ENCODE peak calls at places on chromosome 20, in eight cellular contexts. J is IMR-90, W is cardiac muscle cell, Y is astrocyte of the spinal cord, N is fibroblast of mammary gland, K is astrocyte, T is psoas muscle, O is hepatocyte. L is an unnamed sample.

GRCh38 chr20:63321148-63321831 is 28.3 kb downstream of the COL20A1 start:
- DNase-seq in J (peak; percentile 40), W (peak; percentile 67), Y (no peak), N (peak; percentile 30), K (peak; percentile 22), T (peak; percentile 50), O (peak; percentile 52), L (no peak)

GRCh38 chr20:47444584-47444983 is 57.1 kb upstream of the NCOA3 start:
- DNase-seq in J (no peak), W (no peak), Y (no peak), N (no peak), K (no peak), T (no peak), O (no peak), L (no peak)

GRCh38 chr20:16599257-16599656 is 26.0 kb upstream of the KIF16B start:
- DNase-seq in J (no peak), W (no peak), Y (no peak), N (no peak), K (no peak), T (no peak), O (no peak), L (no peak)

GRCh38 chr20:59014680-59015389 is 4.4 kb upstream of the TUBB1 start:
- DNase-seq in J (no peak), W (no peak), Y (no peak), N (no peak), K (no peak), T (no peak), O (no peak), L (no peak)

GRCh38 chr20:19531446-19531845 is 226.6 kb upstream of the RIN2 start:
- DNase-seq in J (no peak), W (no peak), Y (no peak), N (no peak), K (no peak), T (no peak), O (no peak), L (no peak)

GRCh38 chr20:4060054-4060795 is 44.9 kb upstream of the RNF24 start:
- DNase-seq in J (no peak), W (no peak), Y (no peak), N (peak; percentile 48), K (no peak), T (peak; percentile 81), O (no peak), L (peak; percentile 62)

GRCh38 chr20:48788486-48789072 is 39.2 kb downstream of the PREX1 start:
- DNase-seq in J (no peak), W (no peak), Y (no peak), N (no peak), K (no peak), T (no peak), O (no peak), L (no peak)

GRCh38 chr20:62918830-62919229 is 7.5 kb downstream of the DIDO1 start:
- DNase-seq in J (no peak), W (no peak), Y (no peak), N (no peak), K (no peak), T (no peak), O (no peak), L (no peak)

GRCh38 chr20:11376998-11377397 is 540.7 kb upstream of the BTBD3 start:
- DNase-seq in J (peak; percentile 90), W (no peak), Y (peak; percentile 94), N (peak; percentile 49), K (peak; percentile 98), T (no peak), O (no peak), L (no peak)

GRCh38 chr20:44646641-44647274 is 4.7 kb downstream of the ADA start:
- DNase-seq in J (peak; percentile 77), W (peak; percentile 30), Y (peak; percentile 54), N (peak; percentile 46), K (peak; percentile 52), T (no peak), O (no peak), L (no peak)

GRCh38 chr20:62752181-62752670 is 43.6 kb downstream of the NTSR1 start:
- DNase-seq in J (no peak), W (no peak), Y (no peak), N (no peak), K (no peak), T (peak; percentile 22), O (no peak), L (no peak)

GRCh38 chr20:40744072-40744471 is 55.0 kb upstream of the MAFB start:
- DNase-seq in J (no peak), W (no peak), Y (no peak), N (no peak), K (no peak), T (no peak), O (no peak), L (no peak)

GRCh38 chr20:43238833-43239232 is 49.1 kb upstream of the PTPRT start:
- DNase-seq in J (no peak), W (peak; percentile 2), Y (no peak), N (no peak), K (no peak), T (no peak), O (peak; percentile 21), L (peak; percentile 6)

DNA sequence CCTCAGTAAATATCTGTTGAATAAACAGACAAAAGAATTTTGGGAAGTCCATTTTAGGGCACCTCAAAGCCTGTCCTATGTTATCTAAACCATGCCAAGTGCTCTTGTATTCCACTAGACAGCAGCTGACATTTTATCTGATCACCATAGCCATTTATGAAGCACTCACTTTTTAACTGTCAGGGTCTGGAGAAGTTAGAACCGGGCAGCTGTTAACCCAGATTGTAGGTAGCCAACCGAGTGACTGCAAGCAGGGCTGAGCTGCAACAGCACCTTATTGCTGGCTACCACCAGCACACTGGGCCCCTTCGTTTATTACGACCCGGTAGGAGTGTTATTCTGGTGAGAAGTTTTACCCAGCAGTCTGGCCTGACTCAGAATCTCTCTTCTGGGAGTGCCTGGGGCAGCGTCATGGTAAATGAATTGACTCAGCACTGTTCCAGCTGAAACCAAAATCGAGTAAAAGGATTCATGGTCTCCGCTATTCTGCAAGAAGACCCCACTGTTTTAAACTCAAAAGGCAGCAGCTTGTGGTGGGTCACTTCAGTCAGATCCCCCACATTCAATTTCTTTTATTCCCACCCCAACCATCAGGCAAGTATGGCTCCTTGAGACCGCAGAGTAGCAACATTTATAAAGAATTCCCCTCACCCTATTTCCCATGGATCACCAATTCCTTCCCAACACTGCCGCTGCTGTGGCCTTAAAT is 1.7 kb downstream of the UBE2V1 start:
- DNase-seq in J (peak; percentile 73), W (peak; percentile 38), Y (peak; percentile 65), N (peak; percentile 74), K (peak; percentile 61), T (no peak), O (peak; percentile 68), L (no peak)
- H3K4me3 ChIP-seq in J (peak overlapping the region; percentile 73), W (peak overlapping the region; percentile 98), Y (peak overlapping the region; percentile 94), N (peak overlapping the region; percentile 97), K (peak overlapping the region; percentile 84), T (peak overlapping the region; percentile 91), O (no peak overlapping the region), L (peak overlapping the region; percentile 94)

GRCh38 chr20:60990647-60991046 is 261.4 kb upstream of the CDH4 start:
- DNase-seq in J (no peak), W (no peak), Y (no peak), N (no peak), K (no peak), T (no peak), O (no peak), L (no peak)

GRCh38 chr20:60999256-60999655 is 252.8 kb upstream of the CDH4 start:
- DNase-seq in J (no peak), W (no peak), Y (no peak), N (peak; percentile 30), K (no peak), T (no peak), O (no peak), L (no peak)

GRCh38 chr20:60993647-60994046 is 258.4 kb upstream of the CDH4 start:
- DNase-seq in J (peak; percentile 8), W (no peak), Y (no peak), N (peak; percentile 18), K (no peak), T (no peak), O (peak; percentile 19), L (no peak)
- TF ChIP-seq CTCF in J (peak; percentile 25), W (no peak), Y (peak; percentile 6), N (peak; percentile 41), K (no peak), T (no peak), O (peak; percentile 20), L (peak; percentile 32)

DNA sequence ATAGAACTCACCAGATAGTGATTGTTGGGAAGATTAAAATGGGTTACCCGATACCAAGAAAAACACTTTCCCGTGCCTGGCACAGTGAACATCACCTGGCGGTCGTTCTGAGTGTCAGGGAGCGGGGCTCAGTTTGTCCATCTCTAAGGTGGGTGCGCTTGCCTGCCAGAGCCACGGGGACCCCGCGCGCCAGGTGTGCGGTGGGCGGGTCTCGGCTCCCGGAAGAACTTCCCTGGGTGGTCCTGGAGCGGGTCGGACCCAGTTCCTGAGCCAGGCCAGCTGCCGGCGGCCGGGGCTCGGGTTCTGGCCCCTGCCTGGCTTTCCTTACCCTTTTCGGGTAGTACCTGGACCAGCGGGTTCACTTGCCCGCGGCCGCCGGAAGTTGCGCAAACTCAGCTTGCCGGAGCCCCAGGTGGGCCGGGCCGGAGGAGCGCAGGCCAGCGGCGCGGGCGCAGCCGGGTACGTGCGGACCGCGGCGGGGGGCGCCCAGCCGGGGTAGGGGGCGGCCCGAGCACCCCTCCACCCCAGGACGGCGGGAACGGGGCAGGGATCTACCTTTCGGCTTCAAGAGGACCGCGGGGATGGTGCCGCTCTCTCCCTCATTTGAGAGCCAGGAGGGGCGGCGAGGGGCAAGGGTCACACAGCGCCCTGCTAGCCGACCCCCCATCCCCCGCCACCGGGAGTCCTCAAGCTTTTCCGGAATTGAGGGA is 7.5 kb downstream of the FAM110A start:
- DNase-seq in J (no peak), W (no peak), Y (no peak), N (no peak), K (no peak), T (peak; percentile 53), O (peak; percentile 65), L (no peak)
- H3K4me3 ChIP-seq in J (peak overlapping the region; percentile 43), W (peak overlapping the region; percentile 47), Y (peak overlapping the region; percentile 48), N (peak overlapping the region; percentile 26), K (peak overlapping the region; percentile 39), T (peak overlapping the region; percentile 43), O (peak overlapping the region; percentile 33), L (peak overlapping the region; percentile 92)

DNA sequence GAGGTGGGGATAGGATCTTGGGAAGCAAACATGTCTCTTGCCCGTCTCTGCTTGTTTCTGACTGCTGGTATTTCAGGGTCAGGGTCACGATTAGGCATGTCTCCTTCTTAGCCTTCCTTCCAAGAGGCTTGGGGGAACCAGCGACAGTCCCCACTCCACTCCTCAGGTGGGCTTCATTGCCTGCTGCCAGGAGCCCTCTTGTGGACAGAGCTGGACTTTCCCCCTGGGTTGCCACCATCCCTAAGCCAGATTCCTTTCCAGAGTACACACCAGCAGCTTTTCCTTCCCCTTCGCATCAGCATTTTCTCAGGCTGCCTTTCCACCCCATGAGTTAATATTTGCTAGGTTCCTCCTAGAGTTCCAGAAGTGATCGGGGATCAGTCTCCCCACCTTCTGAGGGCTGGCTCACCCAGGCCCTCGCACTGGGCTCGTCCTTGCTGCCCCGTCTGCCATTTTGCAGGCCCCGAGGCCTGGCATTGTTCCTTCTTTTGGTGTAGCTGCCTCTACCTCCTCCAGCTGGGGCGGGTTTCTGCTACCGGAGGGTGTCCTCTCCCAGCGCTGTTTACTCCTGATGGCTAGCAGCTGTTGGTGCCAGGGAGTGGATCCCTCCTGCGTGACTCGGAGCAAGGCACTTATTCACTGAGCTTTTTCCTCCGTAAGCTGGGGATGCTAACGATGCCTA is 8.8 kb upstream of the C20orf144 start:
- DNase-seq in J (peak; percentile 66), W (peak; percentile 78), Y (peak; percentile 61), N (peak; percentile 72), K (no peak), T (no peak), O (peak; percentile 89), L (no peak)
- TF ChIP-seq CTCF in J (peak; percentile 83), W (peak; percentile 92), Y (peak; percentile 94), N (peak; percentile 96), K (peak; percentile 78), T (peak; percentile 68), O (peak; percentile 98), L (peak; percentile 76)